ENCODE peak calls at places on chromosome 1, in ten cellular contexts. One of them, this sample, is unnamed.

GRCh38 chr1:10850026-10850425 is 53.6 kb upstream of the CASZ1 start:
- DNase-seq in endothelial cell: no peak
- DNase-seq in neural progenitor cell: no peak
- DNase-seq in left ventricle myocardium inferior: no peak
- DNase-seq in CD8-positive, alpha-beta T cell: no peak
- DNase-seq in sigmoid colon: no peak
- DNase-seq in prostate gland: no peak
- DNase-seq in left lung: no peak
- DNase-seq in cardiac muscle cell: no peak
- DNase-seq in WTC11: no peak
- DNase-seq in this sample: no peak

GRCh38 chr1:117110774-117111173 is 10.8 kb downstream of the TRIM45 start:
- DNase-seq in sigmoid colon: no peak
- DNase-seq in WTC11: no peak
- DNase-seq in left lung: no peak
- DNase-seq in endothelial cell: no peak
- DNase-seq in neural progenitor cell: no peak
- DNase-seq in cardiac muscle cell: no peak
- DNase-seq in left ventricle myocardium inferior: no peak
- DNase-seq in CD8-positive, alpha-beta T cell: no peak
- DNase-seq in prostate gland: no peak
- DNase-seq in this sample: no peak

GRCh38 chr1:97797403-97798183 is 123.2 kb downstream of the DPYD start:
- DNase-seq in left ventricle myocardium inferior: peak; percentile 27
- DNase-seq in WTC11: no peak
- DNase-seq in cardiac muscle cell: no peak
- DNase-seq in endothelial cell: no peak
- DNase-seq in sigmoid colon: no peak
- DNase-seq in CD8-positive, alpha-beta T cell: no peak
- DNase-seq in left lung: no peak
- DNase-seq in neural progenitor cell: no peak
- DNase-seq in prostate gland: no peak
- DNase-seq in this sample: no peak

GRCh38 chr1:62089570-62089969 is 105.1 kb upstream of the L1TD1 start:
- DNase-seq in sigmoid colon: no peak
- DNase-seq in neural progenitor cell: no peak
- DNase-seq in prostate gland: no peak
- DNase-seq in left lung: no peak
- DNase-seq in cardiac muscle cell: no peak
- DNase-seq in WTC11: no peak
- DNase-seq in CD8-positive, alpha-beta T cell: no peak
- DNase-seq in endothelial cell: no peak
- DNase-seq in left ventricle myocardium inferior: no peak
- DNase-seq in this sample: no peak

GRCh38 chr1:58045094-58045493 is 501.4 kb downstream of the OMA1 start:
- DNase-seq in left lung: peak; percentile 66
- DNase-seq in left ventricle myocardium inferior: no peak
- DNase-seq in neural progenitor cell: no peak
- DNase-seq in sigmoid colon: no peak
- DNase-seq in WTC11: peak; percentile 22
- DNase-seq in cardiac muscle cell: no peak
- DNase-seq in endothelial cell: no peak
- DNase-seq in prostate gland: no peak
- DNase-seq in CD8-positive, alpha-beta T cell: no peak
- DNase-seq in this sample: no peak

GRCh38 chr1:65360654-65361053 is 51.3 kb downstream of the DNAJC6 start:
- DNase-seq in WTC11: no peak
- DNase-seq in cardiac muscle cell: no peak
- DNase-seq in CD8-positive, alpha-beta T cell: no peak
- DNase-seq in prostate gland: no peak
- DNase-seq in sigmoid colon: no peak
- DNase-seq in endothelial cell: no peak
- DNase-seq in left ventricle myocardium inferior: no peak
- DNase-seq in left lung: no peak
- DNase-seq in neural progenitor cell: no peak
- DNase-seq in this sample: no peak

GRCh38 chr1:93395195-93395594 is 49.5 kb downstream of the DR1 start:
- DNase-seq in cardiac muscle cell: no peak
- DNase-seq in left lung: no peak
- DNase-seq in sigmoid colon: no peak
- DNase-seq in endothelial cell: no peak
- DNase-seq in prostate gland: no peak
- DNase-seq in left ventricle myocardium inferior: no peak
- DNase-seq in neural progenitor cell: no peak
- DNase-seq in CD8-positive, alpha-beta T cell: no peak
- DNase-seq in WTC11: no peak
- DNase-seq in this sample: no peak

GRCh38 chr1:41319803-41320711 is 41.2 kb upstream of the FOXO6 start:
- DNase-seq in endothelial cell: no peak
- DNase-seq in cardiac muscle cell: no peak
- DNase-seq in prostate gland: no peak
- DNase-seq in neural progenitor cell: no peak
- DNase-seq in CD8-positive, alpha-beta T cell: no peak
- DNase-seq in sigmoid colon: no peak
- DNase-seq in WTC11: no peak
- DNase-seq in left lung: no peak
- DNase-seq in left ventricle myocardium inferior: peak; percentile 67
- DNase-seq in this sample: peak; percentile 78

GRCh38 chr1:235102993-235103411 is 25.6 kb downstream of the TOMM20 start:
- DNase-seq in sigmoid colon: no peak
- DNase-seq in WTC11: no peak
- DNase-seq in endothelial cell: no peak
- DNase-seq in cardiac muscle cell: no peak
- DNase-seq in left lung: no peak
- DNase-seq in CD8-positive, alpha-beta T cell: no peak
- DNase-seq in prostate gland: no peak
- DNase-seq in left ventricle myocardium inferior: no peak
- DNase-seq in neural progenitor cell: no peak
- DNase-seq in this sample: no peak

GRCh38 chr1:152997911-152998310 is 3.6 kb upstream of the SPRR3 start:
- DNase-seq in left lung: no peak
- DNase-seq in CD8-positive, alpha-beta T cell: no peak
- DNase-seq in left ventricle myocardium inferior: no peak
- DNase-seq in WTC11: no peak
- DNase-seq in cardiac muscle cell: no peak
- DNase-seq in sigmoid colon: no peak
- DNase-seq in prostate gland: no peak
- DNase-seq in endothelial cell: no peak
- DNase-seq in neural progenitor cell: no peak
- DNase-seq in this sample: no peak

GRCh38 chr1:60971330-60971729 is 111.0 kb upstream of the NFIA start:
- DNase-seq in left lung: no peak
- DNase-seq in prostate gland: no peak
- DNase-seq in sigmoid colon: no peak
- DNase-seq in neural progenitor cell: no peak
- DNase-seq in endothelial cell: no peak
- DNase-seq in CD8-positive, alpha-beta T cell: no peak
- DNase-seq in cardiac muscle cell: no peak
- DNase-seq in left ventricle myocardium inferior: no peak
- DNase-seq in WTC11: no peak
- DNase-seq in this sample: no peak

GRCh38 chr1:46677339-46677738 is 5.7 kb downstream of the TEX38 start:
- DNase-seq in endothelial cell: no peak
- DNase-seq in WTC11: no peak
- DNase-seq in left ventricle myocardium inferior: no peak
- DNase-seq in left lung: no peak
- DNase-seq in prostate gland: no peak
- DNase-seq in neural progenitor cell: peak; percentile 8
- DNase-seq in cardiac muscle cell: no peak
- DNase-seq in sigmoid colon: no peak
- DNase-seq in CD8-positive, alpha-beta T cell: no peak
- DNase-seq in this sample: no peak

GRCh38 chr1:67674260-67675011 is 10.6 kb upstream of the GADD45A start:
- DNase-seq in WTC11: no peak
- DNase-seq in cardiac muscle cell: no peak
- DNase-seq in sigmoid colon: peak; percentile 65
- DNase-seq in prostate gland: peak; percentile 38
- DNase-seq in left ventricle myocardium inferior: peak; percentile 17
- DNase-seq in neural progenitor cell: peak; percentile 43
- DNase-seq in left lung: no peak
- DNase-seq in endothelial cell: peak; percentile 11
- DNase-seq in CD8-positive, alpha-beta T cell: peak; percentile 32
- DNase-seq in this sample: no peak

GRCh38 chr1:198641506-198641905 is 2.7 kb downstream of the PTPRC start:
- DNase-seq in prostate gland: no peak
- DNase-seq in endothelial cell: no peak
- DNase-seq in left ventricle myocardium inferior: no peak
- DNase-seq in neural progenitor cell: no peak
- DNase-seq in CD8-positive, alpha-beta T cell: no peak
- DNase-seq in sigmoid colon: no peak
- DNase-seq in left lung: no peak
- DNase-seq in WTC11: no peak
- DNase-seq in cardiac muscle cell: no peak
- DNase-seq in this sample: no peak

GRCh38 chr1:203057831-203058673 is 27.8 kb downstream of the MYOG start:
- DNase-seq in WTC11: no peak
- DNase-seq in sigmoid colon: no peak
- DNase-seq in prostate gland: no peak
- DNase-seq in neural progenitor cell: no peak
- DNase-seq in CD8-positive, alpha-beta T cell: no peak
- DNase-seq in cardiac muscle cell: no peak
- DNase-seq in left lung: no peak
- DNase-seq in endothelial cell: no peak
- DNase-seq in left ventricle myocardium inferior: no peak
- DNase-seq in this sample: no peak

GRCh38 chr1:32899586-32900296 is 1.4 kb downstream of the TMEM54 start:
- DNase-seq in left lung: no peak
- DNase-seq in prostate gland: no peak
- DNase-seq in neural progenitor cell: no peak
- DNase-seq in CD8-positive, alpha-beta T cell: no peak
- DNase-seq in WTC11: no peak
- DNase-seq in endothelial cell: no peak
- DNase-seq in left ventricle myocardium inferior: no peak
- DNase-seq in cardiac muscle cell: no peak
- DNase-seq in sigmoid colon: peak; percentile 64
- DNase-seq in this sample: no peak

GRCh38 chr1:46130144-46130543 is 2.3 kb downstream of the PIK3R3 start:
- DNase-seq in neural progenitor cell: no peak
- DNase-seq in cardiac muscle cell: no peak
- DNase-seq in WTC11: no peak
- DNase-seq in left lung: no peak
- DNase-seq in prostate gland: no peak
- DNase-seq in CD8-positive, alpha-beta T cell: no peak
- DNase-seq in sigmoid colon: no peak
- DNase-seq in endothelial cell: no peak
- DNase-seq in left ventricle myocardium inferior: no peak
- DNase-seq in this sample: no peak

GRCh38 chr1:61636814-61637213 is 88.1 kb downstream of the TM2D1 start:
- DNase-seq in left ventricle myocardium inferior: no peak
- DNase-seq in endothelial cell: no peak
- DNase-seq in CD8-positive, alpha-beta T cell: no peak
- DNase-seq in WTC11: no peak
- DNase-seq in left lung: no peak
- DNase-seq in neural progenitor cell: no peak
- DNase-seq in prostate gland: peak; percentile 19
- DNase-seq in cardiac muscle cell: no peak
- DNase-seq in sigmoid colon: no peak
- DNase-seq in this sample: no peak

GRCh38 chr1:183841950-183842816 is 37.3 kb downstream of the RGL1 start:
- DNase-seq in CD8-positive, alpha-beta T cell: no peak
- DNase-seq in neural progenitor cell: no peak
- DNase-seq in left ventricle myocardium inferior: peak; percentile 19
- DNase-seq in left lung: no peak
- DNase-seq in cardiac muscle cell: peak; percentile 25
- DNase-seq in endothelial cell: no peak
- DNase-seq in WTC11: no peak
- DNase-seq in sigmoid colon: peak; percentile 75
- DNase-seq in prostate gland: peak; percentile 21
- DNase-seq in this sample: peak; percentile 86

DNA sequence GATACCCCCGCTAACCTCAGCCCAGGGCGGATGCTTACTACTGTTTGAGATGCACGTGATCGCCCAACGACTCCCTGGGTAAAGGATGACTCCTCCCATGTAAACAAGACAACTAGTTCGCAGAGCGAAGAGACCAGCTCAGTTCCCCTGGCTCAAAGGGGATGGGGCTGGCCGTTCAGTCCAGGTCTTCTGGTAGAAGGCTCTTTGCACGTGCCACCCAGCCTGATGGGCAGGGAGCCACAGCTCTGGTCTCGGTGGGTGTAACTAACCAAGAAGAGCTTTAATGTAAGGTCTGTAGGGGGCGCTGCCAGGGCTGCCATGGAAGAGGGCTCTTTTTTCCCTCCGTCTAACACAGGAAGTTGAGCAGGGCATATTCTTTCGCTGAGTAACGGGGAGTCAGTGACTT is 49.4 kb upstream of the PARP1 start:
- DNase-seq in CD8-positive, alpha-beta T cell: peak; percentile 49
- DNase-seq in sigmoid colon: no peak
- DNase-seq in WTC11: peak; percentile 62
- DNase-seq in left lung: no peak
- DNase-seq in cardiac muscle cell: no peak
- DNase-seq in endothelial cell: peak; percentile 46
- DNase-seq in neural progenitor cell: peak; percentile 52
- DNase-seq in left ventricle myocardium inferior: no peak
- DNase-seq in prostate gland: no peak
- DNase-seq in this sample: no peak
- TF ChIP-seq CTCF in CD8-positive, alpha-beta T cell: peak; percentile 51
- TF ChIP-seq CTCF in sigmoid colon: no peak
- TF ChIP-seq CTCF in WTC11: peak; percentile 70
- TF ChIP-seq CTCF in left lung: no peak
- TF ChIP-seq CTCF in cardiac muscle cell: peak; percentile 14
- TF ChIP-seq CTCF in endothelial cell: peak; percentile 50
- TF ChIP-seq CTCF in neural progenitor cell: peak; percentile 61
- TF ChIP-seq CTCF in left ventricle myocardium inferior: no peak
- TF ChIP-seq CTCF in prostate gland: no peak
- TF ChIP-seq CTCF in this sample: no peak

GRCh38 chr1:230900984-230901383 is 32.7 kb upstream of the C1orf198 start:
- DNase-seq in CD8-positive, alpha-beta T cell: no peak
- DNase-seq in cardiac muscle cell: no peak
- DNase-seq in sigmoid colon: no peak
- DNase-seq in prostate gland: no peak
- DNase-seq in endothelial cell: no peak
- DNase-seq in WTC11: no peak
- DNase-seq in left ventricle myocardium inferior: no peak
- DNase-seq in left lung: peak; percentile 73
- DNase-seq in neural progenitor cell: no peak
- DNase-seq in this sample: no peak
- TF ChIP-seq CTCF in CD8-positive, alpha-beta T cell: no peak
- TF ChIP-seq CTCF in cardiac muscle cell: no peak
- TF ChIP-seq CTCF in sigmoid colon: no peak
- TF ChIP-seq CTCF in prostate gland: no peak
- TF ChIP-seq CTCF in endothelial cell: no peak
- TF ChIP-seq CTCF in WTC11: no peak
- TF ChIP-seq CTCF in left ventricle myocardium inferior: no peak
- TF ChIP-seq CTCF in left lung: no peak
- TF ChIP-seq CTCF in neural progenitor cell: no peak
- TF ChIP-seq CTCF in this sample: no peak

GRCh38 chr1:15885701-15886612 is 38.5 kb downstream of the SPEN start:
- DNase-seq in cardiac muscle cell: peak; percentile 92
- DNase-seq in left lung: peak; percentile 99
- DNase-seq in prostate gland: peak; percentile 96
- DNase-seq in sigmoid colon: peak; percentile 99
- DNase-seq in neural progenitor cell: peak; percentile 91
- DNase-seq in endothelial cell: peak; percentile 85
- DNase-seq in WTC11: peak; percentile 95
- DNase-seq in CD8-positive, alpha-beta T cell: peak; percentile 47
- DNase-seq in left ventricle myocardium inferior: peak; percentile 98
- DNase-seq in this sample: peak; percentile 98
- TF ChIP-seq CTCF in cardiac muscle cell: peak; percentile 41
- TF ChIP-seq CTCF in left lung: no peak
- TF ChIP-seq CTCF in prostate gland: no peak
- TF ChIP-seq CTCF in sigmoid colon: no peak
- TF ChIP-seq CTCF in neural progenitor cell: no peak
- TF ChIP-seq CTCF in endothelial cell: no peak
- TF ChIP-seq CTCF in WTC11: no peak
- TF ChIP-seq CTCF in CD8-positive, alpha-beta T cell: no peak
- TF ChIP-seq CTCF in left ventricle myocardium inferior: peak; percentile 32
- TF ChIP-seq CTCF in this sample: peak; percentile 46

GRCh38 chr1:42953182-42954180 is 5.2 kb downstream of the SLC2A1 start:
- DNase-seq in left ventricle myocardium inferior: no peak
- DNase-seq in prostate gland: no peak
- DNase-seq in endothelial cell: no peak
- DNase-seq in neural progenitor cell: no peak
- DNase-seq in sigmoid colon: no peak
- DNase-seq in CD8-positive, alpha-beta T cell: no peak
- DNase-seq in left lung: peak; percentile 40
- DNase-seq in WTC11: no peak
- DNase-seq in cardiac muscle cell: no peak
- DNase-seq in this sample: no peak
- TF ChIP-seq CTCF in left ventricle myocardium inferior: no peak
- TF ChIP-seq CTCF in prostate gland: no peak
- TF ChIP-seq CTCF in endothelial cell: no peak
- TF ChIP-seq CTCF in neural progenitor cell: no peak
- TF ChIP-seq CTCF in sigmoid colon: no peak
- TF ChIP-seq CTCF in CD8-positive, alpha-beta T cell: no peak
- TF ChIP-seq CTCF in left lung: no peak
- TF ChIP-seq CTCF in WTC11: no peak
- TF ChIP-seq CTCF in cardiac muscle cell: no peak
- TF ChIP-seq CTCF in this sample: no peak